ENCODE peak calls at places on chromosome 9, in four cellular contexts. B is NCI-H1092 treated with DMSO at 0.1 percent for 48 hours, E is PC-9, G is EH. A is an unnamed sample.

GRCh38 chr9:36738318-36738975 is 165.8 kb downstream of the MELK start:
- DNase-seq in E (peak), G (peak), B (no peak), A (no peak)

GRCh38 chr9:93262537-93263310 is 78.8 kb downstream of the WNK2 start:
- DNase-seq in B (peak), G (no peak), E (no peak), A (no peak)

GRCh38 chr9:21964925-21965385 is 29.2 kb downstream of the CDKN2A start:
- DNase-seq in B (no peak), E (no peak), G (peak), A (no peak)

GRCh38 chr9:71614409-71614808 is 153.9 kb downstream of the CEMIP2 start:
- DNase-seq in B (no peak), E (no peak), G (no peak), A (no peak)

GRCh38 chr9:16385590-16386578 is 484.6 kb downstream of the BNC2 start:
- DNase-seq in E (peak), B (no peak), G (peak), A (no peak)

GRCh38 chr9:35277649-35278359 is 116.0 kb downstream of the UNC13B start:
- DNase-seq in E (no peak), B (no peak), G (peak), A (no peak)

GRCh38 chr9:124254261-124254682 is 3.5 kb upstream of the NEK6 start:
- DNase-seq in B (no peak), G (no peak), E (no peak), A (no peak)

GRCh38 chr9:1276474-1276873 is 226.3 kb downstream of the DMRT2 start:
- DNase-seq in G (no peak), B (no peak), E (no peak), A (no peak)

GRCh38 chr9:113401027-113401792 is at the start of gene ALAD:
- DNase-seq in G (peak), B (peak), E (peak), A (peak)

GRCh38 chr9:114002986-114003740 is 74.9 kb downstream of the AMBP start:
- DNase-seq in G (peak), B (no peak), E (no peak), A (no peak)

GRCh38 chr9:14168381-14168780 is 145.6 kb downstream of the NFIB start:
- DNase-seq in B (no peak), G (no peak), E (no peak), A (no peak)

GRCh38 chr9:99249619-99250018 is 27.5 kb downstream of the SEC61B start:
- DNase-seq in E (no peak), B (no peak), G (peak), A (no peak)

GRCh38 chr9:37801959-37802711 is 1.5 kb downstream of the DCAF10 start:
- DNase-seq in E (no peak), G (no peak), B (no peak), A (no peak)

GRCh38 chr9:121189660-121190059 is 12.0 kb downstream of the RAB14 start:
- DNase-seq in G (no peak), B (no peak), E (no peak), A (no peak)

GRCh38 chr9:101674165-101674564 is 64.3 kb downstream of the GRIN3A start:
- DNase-seq in B (no peak), G (no peak), E (no peak), A (no peak)

GRCh38 chr9:127027694-127028093 is 94.7 kb downstream of the ANGPTL2 start:
- DNase-seq in B (no peak), G (no peak), E (no peak), A (no peak)

GRCh38 chr9:20331095-20331685 is 291.1 kb downstream of the MLLT3 start:
- DNase-seq in E (no peak), G (no peak), B (no peak), A (no peak)

GRCh38 chr9:82334286-82334685 is 345.7 kb downstream of the SPATA31D1 start:
- DNase-seq in B (no peak), G (peak), E (no peak), A (no peak)

GRCh38 chr9:22528485-22528884 is 81.9 kb downstream of the DMRTA1 start:
- DNase-seq in B (no peak), E (no peak), G (no peak), A (no peak)

GRCh38 chr9:407255-407654 is 192.6 kb downstream of the DOCK8 start:
- DNase-seq in E (no peak), G (no peak), B (no peak), A (no peak)

GRCh38 chr9:131027048-131027871 is 18.3 kb downstream of the LAMC3 start:
- DNase-seq in B (no peak), E (no peak), G (no peak), A (no peak)

GRCh38 chr9:106864533-106865143 is 1.7 kb downstream of the ZNF462 start:
- DNase-seq in G (peak), E (no peak), B (peak), A (no peak)

GRCh38 chr9:34991833-34992375 is 2.4 kb downstream of the DNAJB5 start:
- DNase-seq in B (no peak), E (no peak), G (peak), A (no peak)

GRCh38 chr9:76223749-76224340 is 170.4 kb downstream of the RFK start:
- DNase-seq in B (no peak), E (no peak), G (peak), A (no peak)

GRCh38 chr9:92965759-92966517 is 18.6 kb downstream of the FGD3 start:
- DNase-seq in E (no peak), B (no peak), G (no peak), A (no peak)

GRCh38 chr9:127913682-127914081 is 3.2 kb downstream of the ST6GALNAC4 start:
- DNase-seq in G (no peak), B (no peak), E (no peak), A (no peak)

GRCh38 chr9:103183569-103184191 is 188.5 kb downstream of the CYLC2 start:
- DNase-seq in B (peak), E (no peak), G (no peak), A (no peak)

GRCh38 chr9:108444400-108445358 is 411.1 kb downstream of the ACTL7B start:
- DNase-seq in G (peak), B (peak), E (peak), A (peak)

GRCh38 chr9:113738506-113738897 is 137.6 kb upstream of the ZNF618 start:
- DNase-seq in G (no peak), B (no peak), E (no peak), A (no peak)

GRCh38 chr9:129617167-129617566 is 3.7 kb downstream of the C9orf50 start:
- DNase-seq in G (peak), B (peak), E (peak), A (peak)

GRCh38 chr9:18759836-18760235 is 273.2 kb downstream of the SAXO1 start:
- DNase-seq in B (no peak), G (no peak), E (no peak), A (no peak)

GRCh38 chr9:87099383-87099782 is 152.1 kb upstream of the GAS1 start:
- DNase-seq in E (peak), G (no peak), B (no peak), A (no peak)

GRCh38 chr9:109856785-109857184 is 76.8 kb downstream of the PALM2AKAP2 start:
- DNase-seq in E (no peak), B (no peak), G (peak), A (no peak)

GRCh38 chr9:90659626-90660364 is 17.2 kb upstream of the DIRAS2 start:
- DNase-seq in E (peak), G (peak), B (no peak), A (no peak)

GRCh38 chr9:100411472-100412270 is 15.3 kb upstream of the MSANTD3 start:
- DNase-seq in E (peak), B (peak), G (peak), A (peak)

GRCh38 chr9:34170252-34170915 is 8.5 kb upstream of the UBAP1 start:
- DNase-seq in E (no peak), B (no peak), G (no peak), A (no peak)

GRCh38 chr9:138047469-138048040 is 170.0 kb downstream of the CACNA1B start:
- DNase-seq in G (no peak), E (no peak), B (no peak), A (no peak)

GRCh38 chr9:20848490-20848889 is 164.4 kb downstream of the FOCAD start:
- DNase-seq in E (no peak), G (peak), B (no peak), A (no peak)